ENCODE peak calls at places on chromosomes 3 and 15, in nine cellular contexts. W is A673; M is breast epithelium; Q is cardiac muscle cell; T is OCI-LY7; F is B cell; Z is neural crest cell; A is CD4-positive, alpha-beta T cell; U is GM13976. X is an unnamed sample.

GRCh38 chr3:155712008-155712407 is 32.9 kb downstream of the PLCH1 start:
- DNase-seq in U (peak; percentile 31), Q (no peak), F (no peak), Z (no peak), W (no peak), T (no peak), A (no peak), M (no peak), X (no peak)

GRCh38 chr15:90664650-90665287 is 52.4 kb upstream of the BLM start:
- DNase-seq in M (no peak), U (no peak), Z (no peak), T (no peak), Q (peak; percentile 27), F (peak; percentile 28), A (no peak), W (no peak), X (peak; percentile 56)

GRCh38 chr3:37812497-37812896 is 49.2 kb upstream of the CTDSPL start:
- DNase-seq in U (no peak), T (no peak), M (no peak), A (no peak), W (no peak), Z (no peak), Q (no peak), F (no peak), X (no peak)

GRCh38 chr3:172070269-172070668 is 30.9 kb downstream of the FNDC3B start:
- DNase-seq in T (no peak), M (no peak), F (no peak), A (no peak), Z (no peak), U (no peak), Q (no peak), W (no peak), X (no peak)

GRCh38 chr3:191987951-191988350 is 527.0 kb downstream of the PYDC2 start:
- DNase-seq in W (no peak), U (no peak), Z (no peak), A (no peak), T (no peak), M (no peak), F (no peak), Q (no peak), X (no peak)

GRCh38 chr3:13745636-13746035 is 134.2 kb downstream of the WNT7A start:
- DNase-seq in W (no peak), A (no peak), F (no peak), T (no peak), U (no peak), Q (no peak), M (no peak), Z (no peak), X (no peak)

GRCh38 chr3:161150001-161150525 is 44.9 kb upstream of the B3GALNT1 start:
- DNase-seq in Q (no peak), W (no peak), T (no peak), A (no peak), Z (no peak), U (no peak), M (no peak), F (no peak), X (no peak)

GRCh38 chr3:8712045-8712870 is 21.3 kb upstream of the CAV3 start:
- DNase-seq in U (peak; percentile 8), F (no peak), Q (no peak), M (no peak), W (peak; percentile 5), Z (no peak), A (no peak), T (no peak), X (no peak)

GRCh38 chr3:9024341-9024740 is 61.1 kb upstream of the RAD18 start:
- DNase-seq in Z (no peak), M (no peak), U (no peak), Q (no peak), W (no peak), T (no peak), F (no peak), A (no peak), X (no peak)

GRCh38 chr15:42608767-42609488 is 33.5 kb downstream of the STARD9 start:
- DNase-seq in M (no peak), Z (no peak), T (no peak), A (no peak), F (peak; percentile 21), W (peak; percentile 68), Q (no peak), U (no peak), X (no peak)

GRCh38 chr3:141045849-141046248 is 5.3 kb upstream of the SPSB4 start:
- DNase-seq in Z (no peak), Q (no peak), A (no peak), F (no peak), M (no peak), U (no peak), T (no peak), W (no peak), X (no peak)

GRCh38 chr3:127226451-127226850 is 33.5 kb downstream of the PRR23E start:
- DNase-seq in U (no peak), M (no peak), A (no peak), Q (no peak), Z (no peak), W (no peak), T (no peak), F (no peak), X (no peak)

GRCh38 chr15:83571820-83572707 is 81.9 kb upstream of the ADAMTSL3 start:
- DNase-seq in U (peak; percentile 32), A (no peak), Z (no peak), Q (peak; percentile 38), W (peak; percentile 65), M (no peak), F (no peak), T (peak; percentile 9), X (no peak)

GRCh38 chr15:92343869-92344643 is 49.6 kb upstream of the ST8SIA2 start:
- DNase-seq in U (no peak), Q (no peak), A (no peak), T (no peak), F (no peak), W (no peak), Z (no peak), M (no peak), X (no peak)

GRCh38 chr15:50506121-50506520 is 40.3 kb downstream of the USP50 start:
- DNase-seq in F (no peak), T (no peak), U (no peak), Z (peak; percentile 5), W (no peak), Q (peak; percentile 14), A (no peak), M (no peak), X (no peak)

GRCh38 chr15:91921821-91922198 is 68.3 kb downstream of the SLCO3A1 start:
- DNase-seq in F (no peak), Z (no peak), Q (no peak), W (no peak), T (no peak), A (no peak), M (no peak), U (no peak), X (no peak)

GRCh38 chr15:99709243-99709986 is 23.8 kb downstream of the LYSMD4 start:
- DNase-seq in Z (no peak), F (no peak), U (no peak), A (no peak), W (no peak), M (no peak), Q (peak; percentile 36), T (no peak), X (no peak)

GRCh38 chr3:48661501-48662139 is 1.1 kb downstream of the CELSR3 start:
- DNase-seq in W (peak; percentile 58), Z (peak; percentile 92), T (peak; percentile 78), F (peak; percentile 82), M (peak; percentile 75), Q (peak; percentile 88), U (peak; percentile 89), A (peak; percentile 72), X (peak; percentile 65)

GRCh38 chr3:196942915-196943277 is 568 bp upstream of the NCBP2 start:
- DNase-seq in Z (no peak), T (peak; percentile 18), M (no peak), F (no peak), A (no peak), W (peak; percentile 17), Q (peak; percentile 28), U (no peak), X (no peak)

DNA sequence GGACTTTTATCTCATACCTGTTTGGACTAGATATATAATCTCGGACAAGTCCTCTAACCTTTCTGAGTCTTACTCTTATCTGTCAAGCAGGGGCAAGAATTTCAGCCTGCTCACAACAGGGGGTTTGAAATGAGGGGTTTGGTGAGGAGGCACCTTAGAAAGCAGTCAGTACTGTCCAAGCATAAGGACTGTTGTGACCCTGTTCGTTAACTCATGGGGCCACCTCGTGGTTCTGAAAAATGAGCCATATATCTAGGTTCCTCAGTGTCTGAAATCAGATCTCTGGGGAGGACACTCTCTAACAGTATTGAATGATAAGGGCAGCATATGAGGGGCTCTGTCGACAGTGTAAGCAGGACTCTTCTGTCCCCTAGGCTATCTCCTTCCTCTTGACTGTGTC is 7.2 kb upstream of the TIMP4 start:
- DNase-seq in M (no peak), F (no peak), T (no peak), Q (no peak), W (no peak), Z (no peak), A (no peak), U (no peak), X (no peak)
- TF ChIP-seq CTCF in M (no peak), F (no peak), T (no peak), Q (no peak), W (no peak), Z (no peak), A (no peak), U (no peak), X (no peak)

DNA sequence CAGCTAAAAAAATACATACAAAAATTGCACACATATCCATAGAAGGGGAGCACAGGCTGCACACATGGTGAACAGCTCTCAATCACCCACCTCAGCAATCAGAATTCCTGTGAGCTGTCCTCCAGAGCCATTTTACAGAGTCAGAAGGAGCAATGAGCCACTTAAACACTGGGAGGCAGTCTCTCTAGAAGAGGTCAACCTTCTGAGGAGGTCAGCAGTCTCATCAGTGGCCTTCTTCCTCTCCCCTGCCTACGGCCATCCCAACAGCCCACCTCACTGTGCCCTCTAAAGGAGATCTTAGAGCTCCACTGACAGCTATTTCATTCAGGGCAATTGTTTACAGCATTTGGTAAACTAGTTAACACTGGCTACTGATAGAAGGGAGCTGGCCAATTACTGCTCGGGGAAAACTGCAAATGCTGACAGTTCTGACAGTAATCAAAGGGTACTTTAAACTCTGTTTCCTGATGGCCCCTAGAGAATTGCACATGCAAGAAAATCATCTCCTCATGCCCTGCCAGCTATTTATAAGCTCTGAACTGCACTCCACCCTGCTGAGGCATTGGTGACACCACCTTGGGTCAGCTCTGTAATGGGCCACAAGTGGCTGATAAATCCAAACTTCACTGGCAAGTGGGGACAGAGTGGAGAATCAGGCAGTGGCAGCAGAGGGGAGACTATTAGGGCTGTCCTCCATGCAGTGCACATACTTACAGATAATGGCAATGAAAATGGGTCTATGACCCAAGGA is 42.1 kb upstream of the TSPAN3 start:
- DNase-seq in W (no peak), Q (peak; percentile 34), A (no peak), F (no peak), T (no peak), M (no peak), Z (no peak), U (no peak), X (no peak)
- TF ChIP-seq CTCF in W (peak; percentile 26), Q (no peak), A (no peak), F (no peak), T (no peak), M (no peak), Z (peak; percentile 21), U (no peak), X (no peak)

GRCh38 chr3:113690482-113690881 is 6.0 kb downstream of the USF3 start:
- DNase-seq in Q (no peak), T (no peak), W (no peak), F (no peak), M (no peak), Z (no peak), U (no peak), A (no peak), X (no peak)
- TF ChIP-seq CTCF in Q (no peak), T (no peak), W (no peak), F (no peak), M (no peak), Z (no peak), U (no peak), A (no peak), X (no peak)

GRCh38 chr15:66290007-66290406 is 3.4 kb upstream of the DIS3L start:
- DNase-seq in F (no peak), U (no peak), A (no peak), Z (no peak), M (no peak), T (no peak), Q (no peak), W (peak; percentile 81), X (no peak)
- TF ChIP-seq CTCF in F (no peak), U (no peak), A (no peak), Z (no peak), M (no peak), T (no peak), Q (no peak), W (no peak), X (no peak)

X was measured in CD14-positive monocyte.